ENCODE peak calls at places on chromosomes 11 and 22, in nine cellular contexts. K is WERI-Rb-1, U is esophagus squamous epithelium, E is pancreas, R is astrocyte, Z is GM06990, T is mammary epithelial cell, M is GM12865, Q is stomach. J is an unnamed sample.
A peak's percentile ranks its signal among the peaks of the same experiment; 100 is the strongest.

GRCh38 chr11:8096575-8096974 is 15.6 kb downstream of the TUB start:
- DNase-seq in K (no peak), U (no peak), E (no peak), R (no peak), Z (no peak), T (no peak), M (no peak), Q (no peak), J (no peak)

GRCh38 chr11:115920087-115920461 is 415.9 kb upstream of the CADM1 start:
- DNase-seq in K (no peak), U (no peak), E (no peak), R (peak; percentile 69), Z (no peak), T (peak; percentile 46), M (no peak), Q (no peak), J (no peak)

GRCh38 chr11:103279821-103280220 is 170.6 kb downstream of the DYNC2H1 start:
- DNase-seq in K (no peak), U (no peak), E (no peak), R (no peak), Z (no peak), T (peak; percentile 49), M (no peak), Q (no peak), J (peak; percentile 74)

GRCh38 chr11:70067591-70068341 is 10.4 kb upstream of the ANO1 start:
- DNase-seq in K (no peak), U (no peak), E (no peak), R (no peak), Z (no peak), T (peak; percentile 60), M (no peak), Q (no peak), J (peak; percentile 71)

GRCh38 chr11:106276859-106277436 is 199.5 kb downstream of the AASDHPPT start:
- DNase-seq in K (peak; percentile 20), U (no peak), E (no peak), R (peak; percentile 36), Z (no peak), T (no peak), M (peak; percentile 3), Q (no peak), J (peak; percentile 52)

GRCh38 chr11:44760917-44761545 is 34.3 kb downstream of the TSPAN18 start:
- DNase-seq in K (no peak), U (no peak), E (no peak), R (peak; percentile 91), Z (no peak), T (peak; percentile 66), M (no peak), Q (peak; percentile 31), J (peak; percentile 78)

GRCh38 chr11:86954288-86955110 is 696 bp downstream of the FZD4 start:
- DNase-seq in K (peak; percentile 22), U (no peak), E (peak; percentile 74), R (no peak), Z (peak; percentile 7), T (peak; percentile 6), M (peak; percentile 7), Q (no peak), J (peak; percentile 5)

GRCh38 chr22:16603448-16603768 is 10.8 kb upstream of the CCT8L2 start:
- DNase-seq in K (no peak), U (no peak), E (no peak), R (no peak), Z (no peak), T (no peak), M (no peak), Q (no peak), J (no peak)

GRCh38 chr11:134334796-134335571 is 3.2 kb downstream of the GLB1L2 start:
- DNase-seq in K (no peak), U (no peak), E (no peak), R (no peak), Z (no peak), T (no peak), M (no peak), Q (no peak), J (peak; percentile 5)

GRCh38 chr11:70230840-70231710 is 28.0 kb downstream of the FADD start:
- DNase-seq in K (no peak), U (no peak), E (no peak), R (no peak), Z (no peak), T (no peak), M (no peak), Q (no peak), J (no peak)

GRCh38 chr11:15406952-15407351 is 292.2 kb downstream of the INSC start:
- DNase-seq in K (no peak), U (no peak), E (no peak), R (no peak), Z (no peak), T (no peak), M (no peak), Q (no peak), J (no peak)

GRCh38 chr11:90171359-90171758 is 36.9 kb downstream of the NAALAD2 start:
- DNase-seq in K (no peak), U (no peak), E (no peak), R (no peak), Z (no peak), T (no peak), M (no peak), Q (no peak), J (no peak)

GRCh38 chr11:36278531-36279245 is 10.5 kb downstream of the COMMD9 start:
- DNase-seq in K (no peak), U (no peak), E (no peak), R (peak; percentile 17), Z (no peak), T (no peak), M (no peak), Q (no peak), J (peak; percentile 6)

GRCh38 chr11:8426076-8426475 is 162.4 kb upstream of the LMO1 start:
- DNase-seq in K (no peak), U (no peak), E (no peak), R (no peak), Z (no peak), T (no peak), M (no peak), Q (no peak), J (no peak)

GRCh38 chr11:79414644-79415317 is 26.0 kb downstream of the TENM4 start:
- DNase-seq in K (no peak), U (no peak), E (no peak), R (peak; percentile 84), Z (no peak), T (peak; percentile 76), M (no peak), Q (no peak), J (peak; percentile 67)

GRCh38 chr22:50201191-50202129 is 649 bp downstream of the SELENOO start:
- DNase-seq in K (no peak), U (no peak), E (peak; percentile 58), R (no peak), Z (no peak), T (no peak), M (peak; percentile 38), Q (peak; percentile 62), J (peak; percentile 19)

GRCh38 chr11:43687120-43687791 is 6.7 kb downstream of the HSD17B12 start:
- DNase-seq in K (no peak), U (no peak), E (no peak), R (peak; percentile 20), Z (no peak), T (peak; percentile 47), M (no peak), Q (peak; percentile 26), J (peak; percentile 80)

GRCh38 chr11:98536023-98536422 is 484.7 kb upstream of the CNTN5 start:
- DNase-seq in K (no peak), U (no peak), E (no peak), R (no peak), Z (no peak), T (no peak), M (no peak), Q (no peak), J (no peak)

GRCh38 chr11:61009392-61010275 is 38.2 kb downstream of the CD6 start:
- DNase-seq in K (no peak), U (no peak), E (no peak), R (no peak), Z (no peak), T (no peak), M (no peak), Q (no peak), J (no peak)
- TF ChIP-seq CTCF in K (peak; percentile 34), U (no peak), E (no peak), R (no peak), Z (no peak), T (no peak), M (no peak), Q (no peak), J (no peak)

DNA sequence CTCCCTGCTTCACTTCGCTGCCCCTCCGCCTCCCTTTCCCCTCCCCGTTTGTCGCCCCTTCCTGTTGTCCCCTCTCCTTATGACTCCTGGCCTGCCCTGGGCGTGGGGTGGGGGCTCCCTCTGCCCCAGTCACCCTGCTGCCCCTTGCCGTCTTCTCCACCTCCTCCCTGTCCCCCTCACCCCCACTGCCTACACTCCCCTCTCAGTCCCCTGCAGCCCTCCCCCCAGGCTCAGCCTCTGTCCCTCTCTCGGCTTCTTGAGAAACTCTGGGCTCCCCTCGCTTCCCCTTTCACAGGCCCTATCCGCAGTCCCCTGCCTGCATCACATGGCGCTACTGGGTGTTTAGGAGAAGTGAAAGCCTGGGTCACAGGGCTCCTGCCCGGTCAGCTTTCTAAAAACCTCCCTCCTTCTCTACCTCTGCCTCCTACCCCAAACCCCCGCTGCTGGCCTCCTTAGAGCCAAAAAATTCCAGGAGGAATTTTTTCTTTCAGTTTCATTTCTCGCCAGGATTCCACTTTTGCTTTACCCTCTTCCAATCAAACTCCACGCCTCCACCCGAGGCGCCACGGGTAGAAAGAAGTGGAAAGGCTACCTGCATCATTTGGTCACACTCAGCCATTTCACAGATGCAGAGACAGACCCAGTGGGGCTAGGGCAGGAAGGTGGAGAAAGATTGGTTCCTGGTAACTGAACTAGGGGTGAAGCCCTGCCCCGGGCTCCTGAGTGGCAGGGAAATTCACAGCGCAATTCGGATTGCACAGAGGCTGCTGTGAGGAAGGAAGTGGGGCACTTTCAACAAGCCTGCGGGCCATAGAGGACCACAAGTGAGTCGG is at the start of gene SLC15A3:
- DNase-seq in K (no peak), U (peak; percentile 65), E (no peak), R (no peak), Z (peak; percentile 76), T (no peak), M (peak; percentile 93), Q (peak; percentile 60), J (no peak)
- H3K4me3 ChIP-seq in K (no peak within 1 kb of the TSS), U (peak within 1 kb of the TSS; percentile 22), E (peak within 1 kb of the TSS; percentile 42), R (peak within 1 kb of the TSS; percentile 44), Z (peak within 1 kb of the TSS; percentile 91), T (peak within 1 kb of the TSS; percentile 14), M (peak within 1 kb of the TSS; percentile 73), Q (peak within 1 kb of the TSS; percentile 61), J (no peak within 1 kb of the TSS)

DNA sequence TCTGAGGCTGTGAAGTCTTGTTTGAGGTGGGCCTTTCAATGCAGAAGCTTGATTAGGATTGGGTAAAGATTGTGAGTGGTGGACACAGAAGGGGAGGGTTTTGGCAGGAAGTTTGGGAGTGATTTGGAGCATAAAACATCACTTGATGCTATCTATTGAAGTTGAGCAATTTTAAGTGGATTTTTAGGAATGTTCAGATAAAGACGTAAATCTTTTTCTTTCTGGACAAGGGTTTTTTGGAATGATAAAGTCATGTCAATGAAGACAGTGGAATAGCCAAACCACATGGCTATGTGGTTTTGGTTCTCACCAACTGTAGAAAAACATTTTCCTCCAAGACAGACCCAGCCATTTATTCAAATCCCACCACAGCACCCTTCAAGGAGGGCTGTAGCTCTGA is 111.2 kb upstream of the SNX19 start:
- DNase-seq in K (no peak), U (no peak), E (no peak), R (peak; percentile 85), Z (no peak), T (no peak), M (no peak), Q (no peak), J (no peak)
- TF ChIP-seq CTCF in K (no peak), U (no peak), E (no peak), R (no peak), Z (no peak), T (no peak), M (no peak), Q (no peak), J (no peak)

GRCh38 chr11:67503119-67504022 is 1.8 kb downstream of the PITPNM1 start:
- DNase-seq in K (peak; percentile 81), U (no peak), E (no peak), R (no peak), Z (no peak), T (no peak), M (no peak), Q (no peak), J (no peak)
- H3K4me3 ChIP-seq in K (peak overlapping the region; percentile 88), U (peak overlapping the region; percentile 65), E (peak overlapping the region; percentile 86), R (peak overlapping the region; percentile 78), Z (peak overlapping the region; percentile 96), T (peak overlapping the region; percentile 90), M (peak overlapping the region; percentile 51), Q (peak overlapping the region; percentile 72), J (peak overlapping the region; percentile 77)